ENCODE peak calls at places on chromosomes 7 and 10, in six cellular contexts. B is A673, D is endothelial cell of umbilical vein, S is PC-3, N is DND-41, F is PC-9. I is an unnamed sample. For H3K4me1 and H3K27me3, the result is how much of the 10 kb centered on the place peaks cover.

GRCh38 chr7:78090616-78091015 is 292.0 kb downstream of the PHTF2 start:
- DNase-seq in B (no peak), D (no peak), S (no peak), N (no peak), F (no peak), I (no peak)

GRCh38 chr10:34916368-34916767 is 101.3 kb upstream of the PARD3 start:
- DNase-seq in B (no peak), D (no peak), S (peak), N (no peak), F (no peak), I (peak)

GRCh38 chr7:123714296-123715080 is 34.3 kb downstream of the WASL start:
- DNase-seq in B (no peak), D (no peak), S (no peak), N (no peak), F (no peak), I (peak)

GRCh38 chr7:2729893-2730716 is 42.1 kb downstream of the AMZ1 start:
- DNase-seq in B (no peak), D (no peak), S (no peak), N (no peak), F (no peak), I (peak)

GRCh38 chr10:77188000-77188395 is 449.6 kb downstream of the KCNMA1 start:
- DNase-seq in B (no peak), D (no peak), S (no peak), N (no peak), F (no peak), I (no peak)

GRCh38 chr7:115116773-115117715 is 195.2 kb downstream of the MDFIC start:
- DNase-seq in B (peak), D (no peak), S (no peak), N (no peak), F (no peak), I (no peak)

GRCh38 chr10:75211007-75211735 is 575 bp downstream of the VDAC2 start:
- DNase-seq in B (peak), D (peak), S (peak), N (peak), F (no peak), I (peak)

GRCh38 chr7:139358541-139359365 is 941 bp upstream of the LUC7L2 start:
- DNase-seq in B (peak), D (peak), S (peak), N (peak), F (peak), I (no peak)

GRCh38 chr7:106022193-106022821 is 59.2 kb downstream of the CDHR3 start:
- DNase-seq in B (no peak), D (no peak), S (no peak), N (peak), F (no peak), I (peak)

GRCh38 chr7:7681191-7681935 is 37.0 kb downstream of the RPA3 start:
- DNase-seq in B (peak), D (peak), S (peak), N (peak), F (peak), I (peak)

GRCh38 chr7:109101332-109101731 is 531.7 kb downstream of the DNAJB9 start:
- DNase-seq in B (peak), D (no peak), S (no peak), N (no peak), F (no peak), I (no peak)

GRCh38 chr7:101239191-101239950 is 1.8 kb upstream of the CLDN15 start:
- DNase-seq in B (no peak), D (peak), S (no peak), N (no peak), F (no peak), I (no peak)

GRCh38 chr7:47485640-47486435 is 96.1 kb downstream of the TNS3 start:
- DNase-seq in B (no peak), D (no peak), S (peak), N (no peak), F (peak), I (no peak)

GRCh38 chr10:74738985-74739567 is 87.3 kb upstream of the KAT6B start:
- DNase-seq in B (no peak), D (peak), S (peak), N (peak), F (no peak), I (no peak)

GRCh38 chr7:131231381-131232220 is 96.1 kb upstream of the MKLN1 start:
- DNase-seq in B (no peak), D (no peak), S (no peak), N (peak), F (no peak), I (peak)

GRCh38 chr10:15571570-15571969 is 148.2 kb downstream of the ITGA8 start:
- DNase-seq in B (peak), D (peak), S (no peak), N (no peak), F (no peak), I (peak)
- H3K4me1 ChIP-seq in B (under half), D (under half), S (under half), N (under half), F (under half), I (under half)

GRCh38 chr7:23467281-23467680 is 3.0 kb downstream of the IGF2BP3 start:
- DNase-seq in B (no peak), D (no peak), S (no peak), N (no peak), F (no peak), I (no peak)

GRCh38 chr7:23469150-23469960 is 936 bp downstream of the IGF2BP3 start:
- DNase-seq in B (peak), D (peak), S (no peak), N (no peak), F (peak), I (no peak)

GRCh38 chr7:23467731-23468720 is 2.3 kb downstream of the IGF2BP3 start:
- DNase-seq in B (peak), D (peak), S (peak), N (no peak), F (peak), I (peak)

GRCh38 chr7:23469961-23470250 is 385 bp downstream of the IGF2BP3 start:
- DNase-seq in B (no peak), D (no peak), S (no peak), N (no peak), F (peak), I (no peak)

DNA sequence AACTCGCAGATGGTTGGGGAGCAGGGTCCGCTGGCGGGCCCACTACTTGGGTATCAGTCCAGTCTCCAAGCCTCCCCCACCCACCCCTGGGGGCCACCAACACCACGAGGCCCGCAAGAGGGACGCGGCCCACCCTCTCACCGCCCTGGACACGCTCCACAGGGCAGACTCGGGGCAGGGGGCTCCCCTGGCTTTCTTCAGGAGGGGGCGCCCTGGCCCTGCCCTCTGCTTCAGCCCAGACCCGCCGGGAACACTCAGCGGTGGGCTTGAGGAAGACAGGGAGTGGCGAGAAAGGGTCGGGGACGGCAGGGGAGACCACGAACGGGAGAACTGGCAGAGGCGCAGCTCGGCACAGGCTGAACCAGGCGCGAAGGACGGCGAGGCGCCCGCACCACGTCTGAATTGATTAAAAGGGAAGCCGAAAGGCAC is 1.6 kb downstream of the IGF2BP3 start:
- DNase-seq in B (peak), D (peak), S (no peak), N (no peak), F (peak), I (no peak)
- TF ChIP-seq EZH2 in B (no peak), D (no peak), S (no peak), N (no peak), F (no peak), I (no peak)

GRCh38 chr10:69684020-69684980 is 54.3 kb downstream of the FAM241B start:
- DNase-seq in B (no peak), D (peak), S (peak), N (no peak), F (peak), I (peak)
- H3K27me3 ChIP-seq in B (under half), D (under half), S (under half), N (under half), F (half or more), I (under half)

DNA sequence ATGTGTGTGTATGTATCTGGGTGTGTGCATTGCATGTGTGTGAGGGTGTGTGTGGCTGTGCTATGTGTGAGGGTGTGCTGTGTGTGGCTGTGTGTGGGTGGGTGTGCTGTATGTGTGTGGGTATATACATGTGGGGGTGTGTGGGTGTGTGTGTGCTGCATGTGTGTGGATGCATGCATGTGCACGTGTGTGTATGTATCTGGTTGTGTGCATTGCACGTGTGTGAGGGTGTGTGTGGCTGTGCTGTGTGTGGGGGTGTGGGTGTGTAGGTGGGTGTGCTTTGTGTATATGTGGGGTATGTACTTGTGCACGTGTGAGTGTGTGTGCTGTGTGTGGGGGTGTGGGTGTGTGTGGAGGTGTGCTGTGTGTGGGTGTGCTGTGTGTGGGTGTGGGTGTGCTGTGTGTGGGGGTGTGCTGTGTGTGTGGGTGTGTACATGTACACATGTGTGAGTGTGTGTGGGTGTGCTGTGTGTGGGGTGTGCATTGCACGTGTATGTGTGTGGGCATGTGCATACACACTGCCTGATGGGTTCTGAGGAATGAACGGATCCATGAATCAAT is 579.8 kb downstream of the PTPRN2 start:
- DNase-seq in B (no peak), D (no peak), S (no peak), N (no peak), F (no peak), I (no peak)
- H3K4me1 ChIP-seq in B (under half), D (under half), S (under half), N (under half), F (under half), I (under half)

GRCh38 chr10:110163841-110164240 is 43.6 kb upstream of the MXI1 start:
- DNase-seq in B (no peak), D (no peak), S (no peak), N (no peak), F (no peak), I (no peak)

GRCh38 chr10:110167149-110167548 is 40.3 kb upstream of the MXI1 start:
- DNase-seq in B (no peak), D (no peak), S (no peak), N (no peak), F (no peak), I (no peak)

GRCh38 chr10:110165239-110165638 is 42.2 kb upstream of the MXI1 start:
- DNase-seq in B (no peak), D (no peak), S (no peak), N (no peak), F (no peak), I (no peak)

GRCh38 chr10:110163192-110163773 is 44.1 kb upstream of the MXI1 start:
- DNase-seq in B (no peak), D (no peak), S (no peak), N (no peak), F (no peak), I (no peak)

DNA sequence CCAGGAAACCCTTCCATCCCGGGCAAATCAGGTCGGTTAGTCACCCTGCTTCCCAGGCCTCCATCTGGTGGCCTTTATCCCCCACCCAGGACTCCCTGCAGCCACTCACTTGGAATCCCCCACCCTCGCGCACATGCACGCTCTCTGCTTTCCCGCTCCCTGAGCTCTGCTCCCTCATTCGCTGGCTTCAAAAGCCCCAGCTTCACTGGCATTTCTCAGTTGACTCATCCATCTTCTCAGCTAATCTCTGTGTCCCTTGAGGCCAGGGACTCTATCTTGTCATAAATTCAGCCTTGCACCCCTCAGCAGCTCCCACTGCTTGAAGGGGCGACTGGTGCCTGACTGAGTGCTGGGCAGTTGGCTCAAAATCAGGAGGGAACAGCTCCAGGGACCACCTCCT is 41.5 kb upstream of the MXI1 start:
- DNase-seq in B (no peak), D (no peak), S (no peak), N (no peak), F (no peak), I (no peak)
- TF ChIP-seq EZH2 in B (no peak), D (no peak), S (no peak), N (no peak), F (no peak), I (no peak)

I was measured in astrocyte.